ENCODE peak calls at places on chromosomes 2 and 18, in five cellular contexts. K, S, B, E and I are unnamed samples.
A peak's percentile ranks its signal among the peaks of the same experiment; 100 is the strongest.

GRCh38 chr2:201630577-201630976 is 12.7 kb downstream of the TMEM237 start:
- DNase-seq in K (no peak), B (no peak), E (no peak), S (no peak), I (no peak)

GRCh38 chr18:76722224-76723061 is 99.9 kb upstream of the ZNF236 start:
- DNase-seq in S (no peak), B (no peak), K (no peak), E (no peak), I (no peak)

GRCh38 chr18:68181956-68182355 is 533.0 kb downstream of the TMX3 start:
- DNase-seq in S (no peak), E (peak; percentile 38), K (no peak), B (no peak), I (no peak)

GRCh38 chr2:174333017-174333501 is 1.7 kb upstream of the SP9 start:
- DNase-seq in B (no peak), K (no peak), S (no peak), E (no peak), I (no peak)

GRCh38 chr2:146189541-146189940 is 1655.3 kb upstream of the ACVR2A start:
- DNase-seq in E (no peak), K (no peak), B (no peak), S (no peak), I (no peak)

GRCh38 chr2:161139098-161139987 is 20.9 kb upstream of the TANK start:
- DNase-seq in B (no peak), K (no peak), S (no peak), E (peak; percentile 69), I (no peak)

GRCh38 chr2:189298038-189298437 is 118.5 kb upstream of the COL5A2 start:
- DNase-seq in B (no peak), E (peak; percentile 52), K (no peak), S (no peak), I (no peak)

GRCh38 chr18:73962251-73962650 is 185.4 kb downstream of the FBXO15 start:
- DNase-seq in S (no peak), B (no peak), K (no peak), E (peak; percentile 9), I (no peak)

GRCh38 chr2:127400897-127401756 is 13.4 kb upstream of the MAP3K2 start:
- DNase-seq in B (no peak), K (peak; percentile 88), E (peak; percentile 34), S (no peak), I (no peak)

GRCh38 chr2:156322103-156322671 is 10.3 kb downstream of the NR4A2 start:
- DNase-seq in K (peak; percentile 60), B (no peak), S (no peak), E (no peak), I (no peak)

GRCh38 chr2:23235292-23235691 is 149.7 kb upstream of the KLHL29 start:
- DNase-seq in B (no peak), K (no peak), E (no peak), S (no peak), I (no peak)

GRCh38 chr2:236162804-236163482 is 5.2 kb downstream of the GBX2 start:
- DNase-seq in B (no peak), S (no peak), K (no peak), E (no peak), I (no peak)